ENCODE peak calls at places on chromosomes 7 and 10, in four cellular contexts. One of them, this sample, is unnamed.

GRCh38 chr7:130697791-130698190 is 11.4 kb upstream of the TSGA13 start:
- DNase-seq in IMR-90: no peak
- DNase-seq in GM23248: no peak
- DNase-seq in endothelial cell of umbilical vein: no peak
- DNase-seq in this sample: no peak

GRCh38 chr10:2978111-2978510 is 89.2 kb upstream of the PFKP start:
- DNase-seq in GM23248: peak; percentile 74
- DNase-seq in IMR-90: peak; percentile 79
- DNase-seq in endothelial cell of umbilical vein: peak; percentile 61
- DNase-seq in this sample: no peak

GRCh38 chr7:81367335-81367801 is 402.5 kb downstream of the HGF start:
- DNase-seq in endothelial cell of umbilical vein: peak; percentile 21
- DNase-seq in IMR-90: peak; percentile 6
- DNase-seq in GM23248: peak; percentile 97
- DNase-seq in this sample: no peak

GRCh38 chr10:84543948-84544347 is 215.6 kb downstream of the CCSER2 start:
- DNase-seq in GM23248: peak; percentile 54
- DNase-seq in IMR-90: peak; percentile 16
- DNase-seq in endothelial cell of umbilical vein: no peak
- DNase-seq in this sample: peak; percentile 29

GRCh38 chr10:116730464-116731260 is 11.7 kb downstream of the HSPA12A start:
- DNase-seq in endothelial cell of umbilical vein: no peak
- DNase-seq in GM23248: no peak
- DNase-seq in IMR-90: no peak
- DNase-seq in this sample: no peak

GRCh38 chr7:157670490-157671357 is 333.9 kb downstream of the DNAJB6 start:
- DNase-seq in GM23248: no peak
- DNase-seq in IMR-90: no peak
- DNase-seq in endothelial cell of umbilical vein: no peak
- DNase-seq in this sample: no peak

GRCh38 chr7:52547301-52547920 is 488.0 kb upstream of the POM121L12 start:
- DNase-seq in IMR-90: no peak
- DNase-seq in GM23248: no peak
- DNase-seq in endothelial cell of umbilical vein: no peak
- DNase-seq in this sample: no peak

GRCh38 chr10:314381-314780 is 179.1 kb downstream of the ZMYND11 start:
- DNase-seq in GM23248: no peak
- DNase-seq in endothelial cell of umbilical vein: no peak
- DNase-seq in IMR-90: no peak
- DNase-seq in this sample: no peak

GRCh38 chr7:139016931-139017511 is 18.8 kb downstream of the ZC3HAV1L start:
- DNase-seq in endothelial cell of umbilical vein: peak; percentile 71
- DNase-seq in IMR-90: peak; percentile 75
- DNase-seq in GM23248: peak; percentile 80
- DNase-seq in this sample: peak; percentile 73

GRCh38 chr7:53940483-53940882 is 601.7 kb upstream of the VSTM2A start:
- DNase-seq in endothelial cell of umbilical vein: no peak
- DNase-seq in GM23248: no peak
- DNase-seq in IMR-90: no peak
- DNase-seq in this sample: no peak

GRCh38 chr7:38840736-38841460 is 68.1 kb downstream of the VPS41 start:
- DNase-seq in GM23248: peak; percentile 93
- DNase-seq in IMR-90: peak; percentile 93
- DNase-seq in endothelial cell of umbilical vein: peak; percentile 50
- DNase-seq in this sample: peak; percentile 77

GRCh38 chr7:83908526-83908925 is 259.6 kb upstream of the SEMA3E start:
- DNase-seq in IMR-90: no peak
- DNase-seq in endothelial cell of umbilical vein: no peak
- DNase-seq in GM23248: no peak
- DNase-seq in this sample: no peak

GRCh38 chr10:61503051-61503450 is 49.9 kb upstream of the TMEM26 start:
- DNase-seq in GM23248: peak; percentile 85
- DNase-seq in IMR-90: peak; percentile 58
- DNase-seq in endothelial cell of umbilical vein: no peak
- DNase-seq in this sample: peak; percentile 2

GRCh38 chr7:123944395-123944794 is 19.4 kb downstream of the SPAM1 start:
- DNase-seq in IMR-90: no peak
- DNase-seq in GM23248: no peak
- DNase-seq in endothelial cell of umbilical vein: no peak
- DNase-seq in this sample: no peak

GRCh38 chr7:107506683-107507339 is 37.0 kb downstream of the GPR22 start:
- DNase-seq in endothelial cell of umbilical vein: peak; percentile 58
- DNase-seq in GM23248: peak; percentile 1
- DNase-seq in IMR-90: peak; percentile 2
- DNase-seq in this sample: no peak

GRCh38 chr7:1812693-1813393 is 142.8 kb downstream of the ELFN1 start:
- DNase-seq in GM23248: no peak
- DNase-seq in endothelial cell of umbilical vein: no peak
- DNase-seq in IMR-90: no peak
- DNase-seq in this sample: no peak

GRCh38 chr10:59060852-59061251 is 115.6 kb upstream of the PHYHIPL start:
- DNase-seq in GM23248: no peak
- DNase-seq in endothelial cell of umbilical vein: no peak
- DNase-seq in IMR-90: no peak
- DNase-seq in this sample: no peak

GRCh38 chr10:91590142-91590903 is 42.5 kb downstream of the PPP1R3C start:
- DNase-seq in GM23248: peak; percentile 91
- DNase-seq in endothelial cell of umbilical vein: peak; percentile 88
- DNase-seq in IMR-90: peak; percentile 92
- DNase-seq in this sample: peak; percentile 51

GRCh38 chr10:52451817-52452216 is 137.7 kb downstream of the DKK1 start:
- DNase-seq in endothelial cell of umbilical vein: no peak
- DNase-seq in IMR-90: peak; percentile 76
- DNase-seq in GM23248: peak; percentile 91
- DNase-seq in this sample: no peak

GRCh38 chr7:38105874-38106483 is 72.1 kb upstream of the STARD3NL start:
- DNase-seq in endothelial cell of umbilical vein: peak; percentile 44
- DNase-seq in GM23248: peak; percentile 72
- DNase-seq in IMR-90: peak; percentile 49
- DNase-seq in this sample: peak; percentile 20

GRCh38 chr7:109343662-109344061 is 774.0 kb downstream of the DNAJB9 start:
- DNase-seq in endothelial cell of umbilical vein: no peak
- DNase-seq in GM23248: peak; percentile 0
- DNase-seq in IMR-90: no peak
- DNase-seq in this sample: no peak

GRCh38 chr7:137755846-137756685 is 90.7 kb downstream of the DGKI start:
- DNase-seq in GM23248: peak; percentile 71
- DNase-seq in IMR-90: peak; percentile 17
- DNase-seq in endothelial cell of umbilical vein: no peak
- DNase-seq in this sample: no peak

GRCh38 chr7:101705327-101705726 is 76.2 kb upstream of the MYL10 start:
- DNase-seq in endothelial cell of umbilical vein: no peak
- DNase-seq in IMR-90: peak; percentile 10
- DNase-seq in GM23248: peak; percentile 44
- DNase-seq in this sample: no peak

GRCh38 chr7:122944682-122945303 is 50.7 kb downstream of the TAS2R16 start:
- DNase-seq in GM23248: no peak
- DNase-seq in endothelial cell of umbilical vein: peak; percentile 36
- DNase-seq in IMR-90: no peak
- DNase-seq in this sample: no peak

GRCh38 chr7:122942059-122942458 is 53.4 kb downstream of the TAS2R16 start:
- DNase-seq in endothelial cell of umbilical vein: no peak
- DNase-seq in IMR-90: no peak
- DNase-seq in GM23248: no peak
- DNase-seq in this sample: no peak

GRCh38 chr7:122942765-122943164 is 52.7 kb downstream of the TAS2R16 start:
- DNase-seq in IMR-90: no peak
- DNase-seq in GM23248: no peak
- DNase-seq in endothelial cell of umbilical vein: no peak
- DNase-seq in this sample: no peak
- H3K27ac ChIP-seq in IMR-90: no peak overlapping the region
- H3K27ac ChIP-seq in GM23248: no peak overlapping the region
- H3K27ac ChIP-seq in endothelial cell of umbilical vein: no peak overlapping the region
- H3K27ac ChIP-seq in this sample: no peak overlapping the region

DNA sequence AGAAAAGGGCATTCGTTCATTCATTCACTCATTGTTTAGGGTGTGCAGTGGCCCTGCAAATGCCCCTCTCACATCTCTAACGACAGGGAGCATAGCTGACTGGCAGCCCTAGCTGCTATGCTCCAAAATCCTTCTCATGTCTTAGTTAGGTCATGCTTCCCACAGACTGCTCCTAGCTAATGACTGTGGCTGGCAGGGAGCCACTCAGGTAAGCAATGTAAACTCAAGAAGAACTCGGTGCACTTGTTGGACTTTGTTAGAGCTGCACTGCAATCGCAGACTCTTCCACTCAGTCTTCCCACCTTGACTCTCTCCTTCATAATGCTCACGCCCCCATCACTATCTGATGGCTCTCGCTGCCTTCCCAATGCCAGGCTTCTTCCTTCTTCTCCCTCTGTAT is 24.1 kb downstream of the OR9A2 start:
- DNase-seq in endothelial cell of umbilical vein: no peak
- DNase-seq in IMR-90: no peak
- DNase-seq in GM23248: no peak
- DNase-seq in this sample: no peak
- H3K4me3 ChIP-seq in endothelial cell of umbilical vein: no peak overlapping the region
- H3K4me3 ChIP-seq in IMR-90: no peak overlapping the region
- H3K4me3 ChIP-seq in GM23248: peak overlapping the region; percentile 65
- H3K4me3 ChIP-seq in this sample: no peak overlapping the region

DNA sequence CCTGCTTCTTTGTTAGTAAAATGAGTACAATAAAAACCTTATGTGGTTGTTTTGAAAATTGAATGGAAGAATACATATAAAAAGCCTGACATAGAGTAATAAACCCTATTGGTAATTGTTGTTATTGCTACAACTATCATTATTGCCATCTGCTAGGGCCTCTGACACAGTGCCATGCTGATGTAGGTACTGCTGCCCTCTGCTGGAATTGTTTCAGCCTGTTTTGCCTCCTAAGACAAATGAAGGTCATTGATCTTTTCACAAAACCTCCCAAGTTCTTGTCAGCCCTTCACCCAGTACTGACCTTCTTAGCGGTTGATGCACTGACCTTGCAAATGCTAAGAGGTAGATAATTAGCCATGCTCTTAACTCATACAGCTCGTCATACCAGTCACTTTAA is 975.3 kb downstream of the SORCS1 start:
- DNase-seq in IMR-90: no peak
- DNase-seq in GM23248: peak; percentile 50
- DNase-seq in endothelial cell of umbilical vein: no peak
- DNase-seq in this sample: no peak
- H3K27ac ChIP-seq in IMR-90: no peak overlapping the region
- H3K27ac ChIP-seq in GM23248: no peak overlapping the region
- H3K27ac ChIP-seq in endothelial cell of umbilical vein: no peak overlapping the region
- H3K27ac ChIP-seq in this sample: no peak overlapping the region

GRCh38 chr10:60305394-60305892 is 84.2 kb downstream of the ANK3 start:
- DNase-seq in endothelial cell of umbilical vein: peak; percentile 74
- DNase-seq in IMR-90: peak; percentile 65
- DNase-seq in GM23248: peak; percentile 48
- DNase-seq in this sample: peak; percentile 43
- H3K4me3 ChIP-seq in endothelial cell of umbilical vein: no peak overlapping the region
- H3K4me3 ChIP-seq in IMR-90: no peak overlapping the region
- H3K4me3 ChIP-seq in GM23248: peak overlapping the region; percentile 31
- H3K4me3 ChIP-seq in this sample: no peak overlapping the region

GRCh38 chr10:120742373-120742772 is 108.8 kb upstream of the WDR11 start:
- DNase-seq in GM23248: no peak
- DNase-seq in IMR-90: no peak
- DNase-seq in endothelial cell of umbilical vein: no peak
- DNase-seq in this sample: no peak
- H3K27ac ChIP-seq in GM23248: no peak overlapping the region
- H3K27ac ChIP-seq in IMR-90: no peak overlapping the region
- H3K27ac ChIP-seq in endothelial cell of umbilical vein: no peak overlapping the region
- H3K27ac ChIP-seq in this sample: no peak overlapping the region

DNA sequence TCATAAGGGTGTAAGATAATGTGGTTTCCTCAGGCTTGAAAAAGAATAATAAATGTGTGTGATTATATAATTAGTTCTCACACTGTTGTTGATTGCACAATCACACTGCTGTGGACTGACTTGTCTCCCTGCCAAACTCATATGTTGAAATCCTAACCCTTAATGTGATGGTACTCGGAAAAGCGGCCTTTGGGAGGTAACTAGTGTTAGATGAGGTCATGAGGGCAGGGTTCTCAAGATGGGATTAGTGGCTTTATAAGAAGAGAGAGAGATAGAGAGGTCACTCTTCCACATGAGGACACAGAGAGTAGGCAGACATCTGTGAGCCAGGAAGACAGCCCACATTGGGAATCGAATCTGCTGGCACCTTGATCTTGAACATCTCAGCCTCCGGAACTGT is 128.4 kb upstream of the COL1A2 start:
- DNase-seq in IMR-90: no peak
- DNase-seq in endothelial cell of umbilical vein: no peak
- DNase-seq in GM23248: peak; percentile 70
- DNase-seq in this sample: no peak
- H3K4me3 ChIP-seq in IMR-90: no peak overlapping the region
- H3K4me3 ChIP-seq in endothelial cell of umbilical vein: no peak overlapping the region
- H3K4me3 ChIP-seq in GM23248: no peak overlapping the region
- H3K4me3 ChIP-seq in this sample: no peak overlapping the region

GRCh38 chr7:42930889-42931288 is 1.1 kb downstream of the PSMA2 start:
- DNase-seq in endothelial cell of umbilical vein: peak; percentile 24
- DNase-seq in IMR-90: peak; percentile 29
- DNase-seq in GM23248: peak; percentile 46
- DNase-seq in this sample: no peak
- H3K27ac ChIP-seq in endothelial cell of umbilical vein: no peak overlapping the region
- H3K27ac ChIP-seq in IMR-90: no peak overlapping the region
- H3K27ac ChIP-seq in GM23248: peak overlapping the region; percentile 69
- H3K27ac ChIP-seq in this sample: peak overlapping the region; percentile 82

GRCh38 chr10:22317121-22317370 is 858 bp downstream of the COMMD3 start:
- DNase-seq in GM23248: no peak
- DNase-seq in IMR-90: no peak
- DNase-seq in endothelial cell of umbilical vein: no peak
- DNase-seq in this sample: no peak

GRCh38 chr10:22316286-22317120 is at the start of gene COMMD3:
- DNase-seq in GM23248: peak; percentile 97
- DNase-seq in endothelial cell of umbilical vein: peak; percentile 88
- DNase-seq in IMR-90: peak; percentile 86
- DNase-seq in this sample: peak; percentile 76

GRCh38 chr10:22319559-22320558 is 1.0 kb upstream of the BMI1 start:
- DNase-seq in endothelial cell of umbilical vein: peak; percentile 47
- DNase-seq in IMR-90: no peak
- DNase-seq in GM23248: peak; percentile 45
- DNase-seq in this sample: no peak

GRCh38 chr10:22318772-22319171 is 2.1 kb upstream of the BMI1 start:
- DNase-seq in endothelial cell of umbilical vein: no peak
- DNase-seq in IMR-90: no peak
- DNase-seq in GM23248: no peak
- DNase-seq in this sample: no peak

DNA sequence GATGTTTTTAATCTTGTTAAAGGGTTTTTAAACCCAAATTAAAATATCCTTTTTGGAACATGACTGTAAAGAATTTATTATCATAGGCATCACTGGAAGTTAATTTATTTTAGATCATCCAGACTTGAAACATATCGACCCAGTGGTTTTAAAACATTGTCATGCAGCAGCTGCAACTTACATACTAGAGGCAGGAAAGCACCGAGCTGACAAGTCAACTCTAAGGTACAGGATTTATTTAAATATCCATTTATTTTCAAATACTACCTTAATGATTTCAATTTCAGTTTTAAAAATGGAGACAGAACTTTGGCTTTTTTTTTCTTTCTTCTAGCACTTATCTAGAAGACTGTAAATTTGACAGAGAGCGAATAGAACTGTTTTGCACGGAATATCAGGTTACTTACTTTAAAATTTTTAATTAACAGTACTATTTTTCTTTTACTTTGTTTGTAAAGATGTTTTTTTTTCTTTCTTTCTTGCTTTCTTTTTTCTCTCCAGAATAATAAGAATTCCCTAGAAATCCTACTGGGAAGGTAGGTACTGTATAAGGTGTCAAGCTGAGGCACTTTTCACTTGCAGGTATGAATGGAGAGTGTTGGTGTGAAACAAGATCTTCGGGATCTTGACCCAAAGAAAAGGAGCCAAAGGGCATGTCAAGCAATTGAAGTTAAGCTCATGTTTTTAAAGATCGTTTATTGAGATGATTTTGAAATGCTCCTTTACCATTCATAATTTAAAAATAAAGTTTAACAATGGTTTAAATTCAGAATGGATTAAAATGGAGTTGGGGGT is 1.8 kb downstream of the COMMD3 start:
- DNase-seq in IMR-90: no peak
- DNase-seq in endothelial cell of umbilical vein: no peak
- DNase-seq in GM23248: no peak
- DNase-seq in this sample: no peak
- H3K4me3 ChIP-seq in IMR-90: no peak overlapping the region
- H3K4me3 ChIP-seq in endothelial cell of umbilical vein: no peak overlapping the region
- H3K4me3 ChIP-seq in GM23248: peak overlapping the region; percentile 86
- H3K4me3 ChIP-seq in this sample: no peak overlapping the region

This sample was measured in brain microvascular endothelial cell.